ENCODE peak calls at places on chromosomes 12 and 14, in eight cellular contexts. One of them, this sample, is unnamed.

GRCh38 chr14:68860771-68861170 is 67.9 kb upstream of the ZFP36L1 start:
- DNase-seq in tibial artery: no peak
- DNase-seq in adrenal gland: no peak
- DNase-seq in dorsolateral prefrontal cortex: no peak
- DNase-seq in tibial nerve: no peak
- DNase-seq in AG04450: no peak
- DNase-seq in PC-9: no peak
- DNase-seq in colonic mucosa: no peak
- DNase-seq in this sample: no peak

GRCh38 chr12:52187640-52188039 is 4.2 kb downstream of the KRT80 start:
- DNase-seq in tibial artery: no peak
- DNase-seq in adrenal gland: no peak
- DNase-seq in dorsolateral prefrontal cortex: no peak
- DNase-seq in tibial nerve: no peak
- DNase-seq in AG04450: no peak
- DNase-seq in PC-9: no peak
- DNase-seq in colonic mucosa: no peak
- DNase-seq in this sample: no peak

GRCh38 chr12:69966409-69966808 is 141.4 kb downstream of the MYRFL start:
- DNase-seq in tibial artery: peak
- DNase-seq in adrenal gland: no peak
- DNase-seq in dorsolateral prefrontal cortex: peak
- DNase-seq in tibial nerve: peak
- DNase-seq in AG04450: no peak
- DNase-seq in PC-9: peak
- DNase-seq in colonic mucosa: no peak
- DNase-seq in this sample: peak

GRCh38 chr14:76964695-76965094 is 63.8 kb downstream of the IRF2BPL start:
- DNase-seq in tibial artery: no peak
- DNase-seq in adrenal gland: no peak
- DNase-seq in dorsolateral prefrontal cortex: no peak
- DNase-seq in tibial nerve: no peak
- DNase-seq in AG04450: no peak
- DNase-seq in PC-9: no peak
- DNase-seq in colonic mucosa: no peak
- DNase-seq in this sample: no peak

GRCh38 chr14:82642425-82642824 is 1108.8 kb upstream of the SEL1L start:
- DNase-seq in tibial artery: no peak
- DNase-seq in adrenal gland: no peak
- DNase-seq in dorsolateral prefrontal cortex: no peak
- DNase-seq in tibial nerve: no peak
- DNase-seq in AG04450: no peak
- DNase-seq in PC-9: peak
- DNase-seq in colonic mucosa: peak
- DNase-seq in this sample: no peak

GRCh38 chr12:102496571-102496970 is 16.2 kb upstream of the IGF1 start:
- DNase-seq in tibial artery: no peak
- DNase-seq in adrenal gland: no peak
- DNase-seq in dorsolateral prefrontal cortex: no peak
- DNase-seq in tibial nerve: no peak
- DNase-seq in AG04450: no peak
- DNase-seq in PC-9: no peak
- DNase-seq in colonic mucosa: no peak
- DNase-seq in this sample: no peak

GRCh38 chr12:76547526-76547925 is 12.0 kb downstream of the OSBPL8 start:
- DNase-seq in tibial artery: no peak
- DNase-seq in adrenal gland: no peak
- DNase-seq in dorsolateral prefrontal cortex: no peak
- DNase-seq in tibial nerve: no peak
- DNase-seq in AG04450: no peak
- DNase-seq in PC-9: no peak
- DNase-seq in colonic mucosa: no peak
- DNase-seq in this sample: no peak

GRCh38 chr12:110600254-110600653 is 13.7 kb upstream of the TCTN1 start:
- DNase-seq in tibial artery: no peak
- DNase-seq in adrenal gland: no peak
- DNase-seq in dorsolateral prefrontal cortex: no peak
- DNase-seq in tibial nerve: no peak
- DNase-seq in AG04450: no peak
- DNase-seq in PC-9: no peak
- DNase-seq in colonic mucosa: no peak
- DNase-seq in this sample: no peak

GRCh38 chr12:13369496-13369895 is 173.0 kb downstream of the EMP1 start:
- DNase-seq in tibial artery: no peak
- DNase-seq in adrenal gland: no peak
- DNase-seq in dorsolateral prefrontal cortex: no peak
- DNase-seq in tibial nerve: no peak
- DNase-seq in AG04450: no peak
- DNase-seq in PC-9: no peak
- DNase-seq in colonic mucosa: no peak
- DNase-seq in this sample: no peak

GRCh38 chr12:104952816-104953215 is 5.3 kb downstream of the SLC41A2 start:
- DNase-seq in tibial artery: no peak
- DNase-seq in adrenal gland: no peak
- DNase-seq in dorsolateral prefrontal cortex: no peak
- DNase-seq in tibial nerve: no peak
- DNase-seq in AG04450: no peak
- DNase-seq in PC-9: no peak
- DNase-seq in colonic mucosa: no peak
- DNase-seq in this sample: no peak

GRCh38 chr14:36580856-36581831 is 1.3 kb downstream of the NKX2-8 start:
- DNase-seq in tibial artery: no peak
- DNase-seq in adrenal gland: no peak
- DNase-seq in dorsolateral prefrontal cortex: no peak
- DNase-seq in tibial nerve: no peak
- DNase-seq in AG04450: no peak
- DNase-seq in PC-9: peak
- DNase-seq in colonic mucosa: no peak
- DNase-seq in this sample: peak

DNA sequence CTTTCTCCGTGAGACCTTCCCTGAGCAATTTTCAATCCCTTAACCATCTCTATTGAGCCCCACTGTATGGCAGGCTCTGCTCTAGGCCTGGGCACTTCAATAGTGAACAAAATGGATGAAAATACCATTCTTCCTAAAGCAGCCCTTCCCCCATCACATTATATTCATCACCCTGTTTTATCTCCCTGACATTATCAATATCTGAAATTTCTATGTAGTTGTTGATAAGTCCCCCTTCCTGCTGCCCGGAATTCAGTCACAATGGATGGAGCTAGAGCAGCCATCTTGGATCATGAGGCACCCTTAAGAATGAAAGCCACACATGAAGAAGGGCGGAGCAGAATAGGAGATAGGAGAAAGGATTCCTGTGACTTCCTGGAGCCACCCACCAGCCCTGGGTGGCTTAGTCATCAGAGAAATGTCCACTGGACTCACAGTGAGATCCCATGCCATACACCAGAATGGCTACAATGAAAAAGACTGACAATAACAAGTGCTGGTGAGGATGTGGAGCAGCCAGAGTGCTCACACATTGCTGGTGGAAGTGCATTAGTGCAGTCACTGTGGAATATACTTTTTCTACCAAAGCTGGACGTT is 33.9 kb downstream of the SCARB1 start:
- DNase-seq in tibial artery: no peak
- DNase-seq in adrenal gland: no peak
- DNase-seq in dorsolateral prefrontal cortex: no peak
- DNase-seq in tibial nerve: no peak
- DNase-seq in AG04450: no peak
- DNase-seq in PC-9: no peak
- DNase-seq in colonic mucosa: no peak
- DNase-seq in this sample: no peak
- H3K27ac ChIP-seq in tibial artery: no peak
- H3K27ac ChIP-seq in adrenal gland: peak
- H3K27ac ChIP-seq in dorsolateral prefrontal cortex: peak
- H3K27ac ChIP-seq in tibial nerve: no peak
- H3K27ac ChIP-seq in AG04450: no peak
- H3K27ac ChIP-seq in PC-9: peak
- H3K27ac ChIP-seq in colonic mucosa: peak
- H3K27ac ChIP-seq in this sample: no peak

GRCh38 chr14:102140027-102140749 is 491 bp downstream of the WDR20 start:
- DNase-seq in tibial artery: no peak
- DNase-seq in adrenal gland: peak
- DNase-seq in dorsolateral prefrontal cortex: peak
- DNase-seq in tibial nerve: peak
- DNase-seq in AG04450: no peak
- DNase-seq in PC-9: peak
- DNase-seq in colonic mucosa: peak
- DNase-seq in this sample: peak

GRCh38 chr14:102139248-102140026 is at the start of gene WDR20:
- DNase-seq in tibial artery: peak
- DNase-seq in adrenal gland: peak
- DNase-seq in dorsolateral prefrontal cortex: peak
- DNase-seq in tibial nerve: peak
- DNase-seq in AG04450: peak
- DNase-seq in PC-9: peak
- DNase-seq in colonic mucosa: peak
- DNase-seq in this sample: peak

GRCh38 chr14:102138535-102138934 is 1.2 kb upstream of the WDR20 start:
- DNase-seq in tibial artery: no peak
- DNase-seq in adrenal gland: no peak
- DNase-seq in dorsolateral prefrontal cortex: no peak
- DNase-seq in tibial nerve: no peak
- DNase-seq in AG04450: no peak
- DNase-seq in PC-9: no peak
- DNase-seq in colonic mucosa: no peak
- DNase-seq in this sample: no peak

GRCh38 chr14:102140750-102141145 is 1.1 kb downstream of the WDR20 start:
- DNase-seq in tibial artery: no peak
- DNase-seq in adrenal gland: no peak
- DNase-seq in dorsolateral prefrontal cortex: no peak
- DNase-seq in tibial nerve: no peak
- DNase-seq in AG04450: no peak
- DNase-seq in PC-9: no peak
- DNase-seq in colonic mucosa: no peak
- DNase-seq in this sample: no peak

GRCh38 chr14:102138935-102139247 is 806 bp upstream of the WDR20 start:
- DNase-seq in tibial artery: no peak
- DNase-seq in adrenal gland: no peak
- DNase-seq in dorsolateral prefrontal cortex: no peak
- DNase-seq in tibial nerve: no peak
- DNase-seq in AG04450: no peak
- DNase-seq in PC-9: no peak
- DNase-seq in colonic mucosa: no peak
- DNase-seq in this sample: no peak
- TF ChIP-seq CTCF in tibial artery: no peak
- TF ChIP-seq CTCF in adrenal gland: no peak
- TF ChIP-seq CTCF in dorsolateral prefrontal cortex: no peak
- TF ChIP-seq CTCF in tibial nerve: no peak
- TF ChIP-seq CTCF in AG04450: no peak
- TF ChIP-seq CTCF in PC-9: no peak
- TF ChIP-seq CTCF in colonic mucosa: no peak
- TF ChIP-seq CTCF in this sample: no peak

GRCh38 chr14:67487332-67487731 is 1.2 kb downstream of the TMEM229B start:
- DNase-seq in tibial artery: no peak
- DNase-seq in adrenal gland: no peak
- DNase-seq in dorsolateral prefrontal cortex: no peak
- DNase-seq in tibial nerve: no peak
- DNase-seq in AG04450: no peak
- DNase-seq in PC-9: no peak
- DNase-seq in colonic mucosa: no peak
- DNase-seq in this sample: no peak

GRCh38 chr14:67486890-67487289 is 1.6 kb downstream of the TMEM229B start:
- DNase-seq in tibial artery: no peak
- DNase-seq in adrenal gland: no peak
- DNase-seq in dorsolateral prefrontal cortex: no peak
- DNase-seq in tibial nerve: no peak
- DNase-seq in AG04450: no peak
- DNase-seq in PC-9: no peak
- DNase-seq in colonic mucosa: no peak
- DNase-seq in this sample: no peak

GRCh38 chr14:67483599-67484270 is 4.8 kb downstream of the TMEM229B start:
- DNase-seq in tibial artery: no peak
- DNase-seq in adrenal gland: no peak
- DNase-seq in dorsolateral prefrontal cortex: no peak
- DNase-seq in tibial nerve: no peak
- DNase-seq in AG04450: no peak
- DNase-seq in PC-9: no peak
- DNase-seq in colonic mucosa: no peak
- DNase-seq in this sample: no peak

GRCh38 chr14:67487937-67488893 is at the start of gene TMEM229B:
- DNase-seq in tibial artery: no peak
- DNase-seq in adrenal gland: peak
- DNase-seq in dorsolateral prefrontal cortex: peak
- DNase-seq in tibial nerve: no peak
- DNase-seq in AG04450: no peak
- DNase-seq in PC-9: no peak
- DNase-seq in colonic mucosa: peak
- DNase-seq in this sample: no peak

GRCh38 chr14:67485501-67486095 is 2.9 kb downstream of the TMEM229B start:
- DNase-seq in tibial artery: no peak
- DNase-seq in adrenal gland: no peak
- DNase-seq in dorsolateral prefrontal cortex: no peak
- DNase-seq in tibial nerve: no peak
- DNase-seq in AG04450: no peak
- DNase-seq in PC-9: no peak
- DNase-seq in colonic mucosa: no peak
- DNase-seq in this sample: no peak
- H3K4me3 ChIP-seq in tibial artery: no peak
- H3K4me3 ChIP-seq in adrenal gland: no peak
- H3K4me3 ChIP-seq in dorsolateral prefrontal cortex: no peak
- H3K4me3 ChIP-seq in tibial nerve: no peak
- H3K4me3 ChIP-seq in AG04450: no peak
- H3K4me3 ChIP-seq in PC-9: no peak
- H3K4me3 ChIP-seq in colonic mucosa: no peak
- H3K4me3 ChIP-seq in this sample: no peak

DNA sequence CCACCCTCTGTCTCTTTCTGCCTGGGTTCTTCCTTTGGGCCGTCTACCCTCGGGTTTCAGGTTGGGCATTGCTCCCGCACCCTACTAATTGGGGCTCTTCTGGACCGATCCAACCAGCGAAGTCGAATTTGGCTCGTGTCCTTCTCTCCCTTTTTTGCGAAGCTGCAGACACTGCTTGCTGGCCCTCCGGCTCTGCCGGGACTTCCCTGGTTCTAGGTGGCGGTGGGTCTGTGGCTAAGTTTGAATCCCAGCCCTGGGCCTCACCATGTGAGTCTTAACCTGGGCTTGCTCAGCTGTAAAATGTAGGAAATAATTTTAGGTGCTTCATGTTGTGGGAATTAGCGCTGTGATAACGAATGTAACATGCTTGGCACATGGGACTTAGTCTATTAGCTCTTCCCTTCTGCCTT is 418 bp upstream of the CISTR start:
- DNase-seq in tibial artery: peak
- DNase-seq in adrenal gland: no peak
- DNase-seq in dorsolateral prefrontal cortex: no peak
- DNase-seq in tibial nerve: no peak
- DNase-seq in AG04450: no peak
- DNase-seq in PC-9: no peak
- DNase-seq in colonic mucosa: no peak
- DNase-seq in this sample: no peak
- H3K27ac ChIP-seq in tibial artery: no peak
- H3K27ac ChIP-seq in adrenal gland: no peak
- H3K27ac ChIP-seq in dorsolateral prefrontal cortex: peak
- H3K27ac ChIP-seq in tibial nerve: no peak
- H3K27ac ChIP-seq in AG04450: no peak
- H3K27ac ChIP-seq in PC-9: no peak
- H3K27ac ChIP-seq in colonic mucosa: no peak
- H3K27ac ChIP-seq in this sample: no peak

DNA sequence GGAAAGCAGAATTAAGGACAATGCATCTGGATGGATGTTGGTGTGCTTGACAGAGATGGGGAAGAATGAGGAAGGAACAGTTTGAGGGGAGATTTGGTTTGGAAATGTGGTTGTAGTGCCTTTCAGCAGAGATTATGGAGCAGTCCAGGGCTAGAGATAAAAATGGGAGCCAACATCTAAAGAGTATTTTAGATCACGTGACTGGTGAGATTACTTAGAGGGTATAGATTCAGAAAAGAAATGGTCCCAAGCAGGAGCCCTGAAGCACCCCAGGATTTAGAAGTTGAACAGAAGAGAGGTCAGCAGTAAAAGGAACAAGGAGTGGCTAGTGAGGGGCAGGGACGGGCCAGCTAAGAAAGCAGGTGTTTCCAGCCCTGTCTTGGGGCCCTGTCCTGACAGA is 29.6 kb downstream of the ZNF664 start:
- DNase-seq in tibial artery: no peak
- DNase-seq in adrenal gland: no peak
- DNase-seq in dorsolateral prefrontal cortex: no peak
- DNase-seq in tibial nerve: no peak
- DNase-seq in AG04450: no peak
- DNase-seq in PC-9: no peak
- DNase-seq in colonic mucosa: no peak
- DNase-seq in this sample: no peak
- TF ChIP-seq CTCF in tibial artery: no peak
- TF ChIP-seq CTCF in adrenal gland: no peak
- TF ChIP-seq CTCF in dorsolateral prefrontal cortex: no peak
- TF ChIP-seq CTCF in tibial nerve: no peak
- TF ChIP-seq CTCF in AG04450: no peak
- TF ChIP-seq CTCF in PC-9: no peak
- TF ChIP-seq CTCF in colonic mucosa: no peak
- TF ChIP-seq CTCF in this sample: no peak

This sample was measured in psoas muscle.